ENCODE peak calls at places on chromosome 3, in six cellular contexts. S is neuronal stem cell, A is H9, C is mesenchymal stem cell, K is IMR-90, W is trophoblast cell. V is an unnamed sample.

GRCh38 chr3:49554639-49555265 is 475 bp downstream of the BSN start:
- DNase-seq in S (peak), A (peak), C (peak), K (peak), W (peak), V (peak)

GRCh38 chr3:10983219-10983916 is 9.2 kb upstream of the SLC6A1 start:
- DNase-seq in S (peak), A (peak), C (peak), K (peak), W (peak), V (no peak)

GRCh38 chr3:17258823-17259436 is 374.2 kb downstream of the PLCL2 start:
- DNase-seq in S (peak), A (no peak), C (peak), K (peak), W (peak), V (no peak)

GRCh38 chr3:105967117-105967516 is 98.3 kb upstream of the CBLB start:
- DNase-seq in S (no peak), A (no peak), C (no peak), K (peak), W (no peak), V (no peak)

GRCh38 chr3:30308131-30308530 is 298.3 kb upstream of the TGFBR2 start:
- DNase-seq in S (no peak), A (no peak), C (peak), K (peak), W (no peak), V (no peak)

GRCh38 chr3:63069780-63070540 is 194.7 kb upstream of the CADPS start:
- DNase-seq in S (no peak), A (no peak), C (no peak), K (no peak), W (no peak), V (no peak)

GRCh38 chr3:125440559-125440955 is 65.4 kb upstream of the ZNF148 start:
- DNase-seq in S (no peak), A (no peak), C (no peak), K (no peak), W (no peak), V (peak)

GRCh38 chr3:160016972-160017371 is 28.3 kb downstream of the IL12A start:
- DNase-seq in S (no peak), A (no peak), C (peak), K (peak), W (no peak), V (no peak)

GRCh38 chr3:112794622-112795172 is 52.0 kb downstream of the CD200R1L start:
- DNase-seq in S (no peak), A (no peak), C (peak), K (no peak), W (no peak), V (no peak)

GRCh38 chr3:170848294-170848917 is 21.6 kb downstream of the RPL22L1 start:
- DNase-seq in S (no peak), A (no peak), C (peak), K (peak), W (peak), V (no peak)

GRCh38 chr3:15420871-15421270 is 6.5 kb downstream of the METTL6 start:
- DNase-seq in S (no peak), A (no peak), C (peak), K (peak), W (peak), V (no peak)

GRCh38 chr3:20916966-20917606 is 731.1 kb upstream of the SGO1 start:
- DNase-seq in S (no peak), A (peak), C (no peak), K (no peak), W (no peak), V (no peak)

GRCh38 chr3:8052599-8053185 is 448.9 kb upstream of the LMCD1 start:
- DNase-seq in S (no peak), A (no peak), C (no peak), K (no peak), W (no peak), V (no peak)

GRCh38 chr3:134428396-134428795 is 54.1 kb upstream of the AMOTL2 start:
- DNase-seq in S (no peak), A (no peak), C (peak), K (peak), W (no peak), V (peak)

GRCh38 chr3:8458711-8459110 is 42.9 kb upstream of the LMCD1 start:
- DNase-seq in S (no peak), A (no peak), C (peak), K (peak), W (no peak), V (no peak)

GRCh38 chr3:182717216-182717615 is 76.1 kb upstream of the ATP11B start:
- DNase-seq in S (no peak), A (no peak), C (no peak), K (no peak), W (no peak), V (no peak)

GRCh38 chr3:113948015-113948917 is 453 bp downstream of the ZDHHC23 start:
- DNase-seq in S (peak), A (peak), C (no peak), K (no peak), W (peak), V (peak)

GRCh38 chr3:186901135-186901734 is 29.1 kb upstream of the ST6GAL1 start:
- DNase-seq in S (no peak), A (no peak), C (no peak), K (no peak), W (no peak), V (no peak)

GRCh38 chr3:64290864-64291263 is 65.6 kb upstream of the PRICKLE2 start:
- DNase-seq in S (no peak), A (no peak), C (no peak), K (no peak), W (no peak), V (no peak)

GRCh38 chr3:10215578-10216368 is 32.5 kb upstream of the TATDN2 start:
- DNase-seq in S (no peak), A (no peak), C (no peak), K (no peak), W (no peak), V (no peak)

GRCh38 chr3:48410205-48411040 is 19.5 kb downstream of the PLXNB1 start:
- DNase-seq in S (no peak), A (no peak), C (no peak), K (no peak), W (no peak), V (no peak)

GRCh38 chr3:69161587-69162196 is 39.3 kb upstream of the LMOD3 start:
- DNase-seq in S (peak), A (no peak), C (peak), K (peak), W (peak), V (no peak)

GRCh38 chr3:85785766-85786165 is 827.0 kb downstream of the CADM2 start:
- DNase-seq in S (no peak), A (no peak), C (no peak), K (no peak), W (no peak), V (no peak)

GRCh38 chr3:128619146-128619890 is 31.3 kb downstream of the RPN1 start:
- DNase-seq in S (no peak), A (no peak), C (peak), K (peak), W (peak), V (no peak)

GRCh38 chr3:44232407-44232806 is 9.3 kb upstream of the TOPAZ1 start:
- DNase-seq in S (no peak), A (no peak), C (no peak), K (no peak), W (no peak), V (no peak)

GRCh38 chr3:16665282-16665741 is 60.1 kb upstream of the DAZL start:
- DNase-seq in S (no peak), A (no peak), C (peak), K (no peak), W (peak), V (no peak)

GRCh38 chr3:12193485-12194165 is 34.9 kb upstream of the TIMP4 start:
- DNase-seq in S (no peak), A (no peak), C (peak), K (peak), W (peak), V (no peak)

GRCh38 chr3:49273825-49274532 is 3.1 kb downstream of the C3orf62 start:
- DNase-seq in S (no peak), A (no peak), C (no peak), K (no peak), W (no peak), V (no peak)

GRCh38 chr3:114213262-114213668 is 24.1 kb downstream of the ZNF80 start:
- DNase-seq in S (no peak), A (no peak), C (peak), K (peak), W (no peak), V (no peak)

DNA sequence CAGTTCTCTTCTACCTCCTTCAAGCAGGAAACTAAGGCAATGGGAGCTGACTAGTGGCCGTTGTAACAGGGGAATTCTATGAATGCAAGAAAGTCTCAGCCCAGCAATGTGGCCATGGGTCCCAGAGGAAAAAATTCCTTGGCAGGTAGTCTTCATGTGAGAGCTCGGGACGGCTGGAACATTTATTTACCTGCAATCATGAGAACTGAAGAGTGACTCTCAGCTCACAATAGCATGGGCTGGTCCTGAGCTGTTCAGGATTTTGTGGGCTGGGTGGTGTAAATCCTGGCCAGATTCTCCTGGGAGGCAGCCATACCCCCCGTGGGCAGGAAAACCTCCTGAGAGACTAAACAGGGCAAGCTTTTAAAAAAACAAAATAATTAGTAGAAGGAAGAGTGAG is 330.3 kb upstream of the CTNNB1 start:
- DNase-seq in S (no peak), A (no peak), C (no peak), K (no peak), W (no peak), V (no peak)
- H4K91ac ChIP-seq in S (no peak), A (no peak), C (no peak), K (no peak), W (no peak), V (no peak)

GRCh38 chr3:173890091-173890490 is 492.5 kb downstream of the NLGN1 start:
- DNase-seq in S (no peak), A (no peak), C (no peak), K (no peak), W (no peak), V (no peak)
- H4K91ac ChIP-seq in S (no peak), A (no peak), C (no peak), K (no peak), W (no peak), V (no peak)

GRCh38 chr3:42590989-42591756 is 513 bp downstream of the SS18L2 start:
- DNase-seq in S (no peak), A (no peak), C (peak), K (no peak), W (peak), V (no peak)
- H4K91ac ChIP-seq in S (no peak), A (peak), C (no peak), K (no peak), W (no peak), V (no peak)

GRCh38 chr3:118986734-118987133 is 47.9 kb downstream of the IGSF11 start:
- DNase-seq in S (no peak), A (no peak), C (no peak), K (no peak), W (no peak), V (no peak)

GRCh38 chr3:118988198-118988842 is 46.3 kb downstream of the IGSF11 start:
- DNase-seq in S (no peak), A (no peak), C (no peak), K (no peak), W (no peak), V (no peak)

GRCh38 chr3:118987466-118987865 is 47.2 kb downstream of the IGSF11 start:
- DNase-seq in S (no peak), A (no peak), C (no peak), K (peak), W (no peak), V (no peak)

GRCh38 chr3:118981494-118982134 is 53.0 kb downstream of the IGSF11 start:
- DNase-seq in S (no peak), A (no peak), C (no peak), K (no peak), W (no peak), V (no peak)

GRCh38 chr3:118984699-118985098 is 49.9 kb downstream of the IGSF11 start:
- DNase-seq in S (no peak), A (no peak), C (no peak), K (no peak), W (peak), V (no peak)
- H4K91ac ChIP-seq in S (no peak), A (no peak), C (no peak), K (no peak), W (no peak), V (no peak)

V was measured in H1.